ENCODE peak calls at places on chromosomes 6 and 20, in six cellular contexts. U, L, D, G, O and J are unnamed samples.

GRCh38 chr20:49851991-49852390 is 39.4 kb downstream of the SLC9A8 start:
- DNase-seq in U (peak; percentile 85), L (no peak), D (no peak), G (no peak), O (no peak), J (no peak)

GRCh38 chr20:57698191-57698866 is 11.5 kb downstream of the PMEPA1 start:
- DNase-seq in U (no peak), L (peak; percentile 94), D (peak; percentile 31), G (peak; percentile 94), O (no peak), J (no peak)

GRCh38 chr20:47358672-47359532 is 2.4 kb upstream of the ZMYND8 start:
- DNase-seq in U (peak; percentile 94), L (peak; percentile 49), D (no peak), G (peak; percentile 97), O (peak; percentile 18), J (no peak)

GRCh38 chr20:63407928-63408683 is 47.0 kb upstream of the CHRNA4 start:
- DNase-seq in U (no peak), L (no peak), D (no peak), G (no peak), O (no peak), J (no peak)

GRCh38 chr6:17945575-17945974 is 41.9 kb downstream of the KIF13A start:
- DNase-seq in U (no peak), L (no peak), D (no peak), G (no peak), O (no peak), J (no peak)

GRCh38 chr20:52191436-52192295 is at the start of gene ZFP64:
- DNase-seq in U (peak; percentile 81), L (peak; percentile 52), D (peak; percentile 36), G (peak; percentile 80), O (no peak), J (peak; percentile 75)

GRCh38 chr20:51695574-51696303 is 72.5 kb downstream of the ATP9A start:
- DNase-seq in U (no peak), L (no peak), D (no peak), G (peak; percentile 61), O (no peak), J (no peak)

GRCh38 chr6:156175971-156176421 is 601.2 kb upstream of the ARID1B start:
- DNase-seq in U (no peak), L (peak; percentile 38), D (no peak), G (no peak), O (no peak), J (no peak)

GRCh38 chr20:10640897-10641296 is 32.9 kb downstream of the JAG1 start:
- DNase-seq in U (no peak), L (no peak), D (no peak), G (no peak), O (no peak), J (no peak)

GRCh38 chr6:32816746-32817204 is at the start of gene HLA-DOB:
- DNase-seq in U (no peak), L (peak; percentile 40), D (no peak), G (peak; percentile 27), O (no peak), J (peak; percentile 32)

GRCh38 chr20:57738484-57738883 is 28.7 kb upstream of the PMEPA1 start:
- DNase-seq in U (no peak), L (no peak), D (no peak), G (no peak), O (no peak), J (no peak)

GRCh38 chr6:138677538-138677937 is 96.0 kb upstream of the CCDC28A start:
- DNase-seq in U (no peak), L (no peak), D (no peak), G (no peak), O (no peak), J (no peak)

GRCh38 chr6:17656092-17656491 is 50.6 kb downstream of the NUP153 start:
- DNase-seq in U (no peak), L (no peak), D (no peak), G (peak; percentile 37), O (no peak), J (no peak)

GRCh38 chr20:14799671-14800070 is 462.3 kb upstream of the FLRT3 start:
- DNase-seq in U (no peak), L (no peak), D (no peak), G (no peak), O (no peak), J (no peak)

GRCh38 chr6:72950114-72950860 is 275.0 kb downstream of the KHDC1L start:
- DNase-seq in U (no peak), L (peak; percentile 4), D (no peak), G (peak; percentile 78), O (no peak), J (no peak)

GRCh38 chr20:10433623-10434466 is at the start of gene MKKS:
- DNase-seq in U (peak; percentile 93), L (peak; percentile 80), D (peak; percentile 73), G (peak; percentile 95), O (peak; percentile 48), J (peak; percentile 88)

GRCh38 chr20:25233016-25233772 is 14.7 kb upstream of the PYGB start:
- DNase-seq in U (peak; percentile 92), L (no peak), D (no peak), G (peak; percentile 73), O (no peak), J (no peak)

GRCh38 chr6:96816182-96816888 is 20.9 kb downstream of the GPR63 start:
- DNase-seq in U (no peak), L (no peak), D (no peak), G (peak; percentile 58), O (no peak), J (no peak)

GRCh38 chr20:37382539-37383120 is 36.7 kb downstream of the SRC start:
- DNase-seq in U (no peak), L (no peak), D (no peak), G (no peak), O (no peak), J (no peak)

GRCh38 chr20:43941476-43942212 is 27.0 kb downstream of the TOX2 start:
- DNase-seq in U (no peak), L (no peak), D (no peak), G (peak; percentile 82), O (no peak), J (no peak)

GRCh38 chr6:51913265-51913664 is 174.1 kb downstream of the PKHD1 start:
- DNase-seq in U (no peak), L (no peak), D (no peak), G (no peak), O (no peak), J (no peak)

GRCh38 chr20:7113577-7114466 is 346.3 kb downstream of the BMP2 start:
- DNase-seq in U (no peak), L (no peak), D (no peak), G (peak; percentile 61), O (no peak), J (no peak)

GRCh38 chr20:10369723-10370090 is 64.3 kb downstream of the MKKS start:
- DNase-seq in U (no peak), L (no peak), D (no peak), G (peak; percentile 76), O (no peak), J (no peak)

GRCh38 chr6:53686541-53686940 is 21.0 kb upstream of the KLHL31 start:
- DNase-seq in U (no peak), L (no peak), D (no peak), G (no peak), O (no peak), J (no peak)

GRCh38 chr6:29951882-29952281 is 9.6 kb downstream of the HLA-A start:
- DNase-seq in U (no peak), L (no peak), D (no peak), G (no peak), O (no peak), J (no peak)
- H3K4me1 ChIP-seq in U (no peaks in the 10 kb centered on the region), L (peaks cover 32% of the 10 kb centered on the region), D (peaks cover 8% of the 10 kb centered on the region), G (no peaks in the 10 kb centered on the region), O (no peaks in the 10 kb centered on the region), J (peaks cover 23% of the 10 kb centered on the region)

GRCh38 chr6:82436740-82437139 is 73.1 kb downstream of the TPBG start:
- DNase-seq in U (no peak), L (no peak), D (no peak), G (no peak), O (no peak), J (no peak)

GRCh38 chr6:82441047-82441770 is 77.6 kb downstream of the TPBG start:
- DNase-seq in U (no peak), L (no peak), D (no peak), G (no peak), O (no peak), J (no peak)

GRCh38 chr6:82442320-82442719 is 78.7 kb downstream of the TPBG start:
- DNase-seq in U (no peak), L (no peak), D (no peak), G (no peak), O (no peak), J (no peak)
- H3K4me3 ChIP-seq in U (no peak overlapping the region), L (no peak overlapping the region), D (no peak overlapping the region), G (no peak overlapping the region), O (no peak overlapping the region), J (no peak overlapping the region)

GRCh38 chr6:143357152-143357551 is 93.3 kb downstream of the ADAT2 start:
- DNase-seq in U (no peak), L (no peak), D (no peak), G (no peak), O (no peak), J (no peak)
- H3K4me1 ChIP-seq in U (peaks cover 5% of the 10 kb centered on the region), L (no peaks in the 10 kb centered on the region), D (no peaks in the 10 kb centered on the region), G (no peaks in the 10 kb centered on the region), O (no peaks in the 10 kb centered on the region), J (no peaks in the 10 kb centered on the region)

DNA sequence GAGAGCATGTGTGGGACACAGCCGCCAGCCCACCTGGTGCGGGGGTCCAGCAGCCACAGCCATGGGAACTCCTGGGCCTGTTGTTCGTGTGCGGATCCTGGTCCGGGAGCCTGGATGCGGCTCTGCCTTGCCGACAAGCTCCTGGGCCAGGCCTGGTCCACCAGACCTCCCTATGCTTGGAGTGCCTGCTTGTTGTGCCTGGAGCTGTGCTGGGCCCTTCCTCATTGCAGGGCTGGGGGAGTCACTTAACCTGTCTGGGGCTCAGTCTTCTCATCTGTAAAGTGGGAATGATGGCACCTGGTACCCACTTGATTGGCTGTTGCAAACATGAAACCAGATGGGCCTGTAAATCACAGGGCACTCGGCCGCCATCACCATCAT is 2.6 kb upstream of the OSBPL2 start:
- DNase-seq in U (no peak), L (no peak), D (no peak), G (no peak), O (no peak), J (peak; percentile 15)
- H3K4me3 ChIP-seq in U (no peak overlapping the region), L (no peak overlapping the region), D (no peak overlapping the region), G (no peak overlapping the region), O (no peak overlapping the region), J (no peak overlapping the region)

DNA sequence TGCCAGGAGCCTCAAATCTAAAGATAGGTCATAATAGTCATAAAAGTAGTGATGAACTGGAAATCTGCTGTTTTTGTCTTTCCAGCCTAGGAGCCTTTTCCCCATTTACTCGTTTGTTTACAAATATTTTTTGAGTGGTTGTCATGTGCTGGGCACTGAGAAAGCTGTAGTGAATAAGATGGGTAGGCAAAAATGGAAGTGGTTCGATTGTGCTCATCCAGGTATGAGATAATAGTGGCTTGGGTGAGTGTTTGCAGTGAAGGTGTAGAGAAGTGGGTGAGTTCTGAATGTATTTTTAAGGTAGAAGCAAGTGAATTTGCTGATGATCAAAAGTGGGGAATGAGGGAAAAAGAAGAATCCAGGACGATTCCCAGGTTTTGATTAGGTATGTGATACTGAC is 53.0 kb downstream of the CARMIL1 start:
- DNase-seq in U (no peak), L (no peak), D (no peak), G (no peak), O (no peak), J (no peak)
- H3K4me1 ChIP-seq in U (peaks cover 18% of the 10 kb centered on the region), L (no peaks in the 10 kb centered on the region), D (no peaks in the 10 kb centered on the region), G (peaks cover 36% of the 10 kb centered on the region), O (peaks cover 3% of the 10 kb centered on the region), J (peaks cover 9% of the 10 kb centered on the region)

GRCh38 chr6:155142163-155142901 is 121.5 kb upstream of the CLDN20 start:
- DNase-seq in U (no peak), L (no peak), D (no peak), G (peak; percentile 29), O (no peak), J (no peak)
- H3K4me3 ChIP-seq in U (peak overlapping the region; percentile 38), L (no peak overlapping the region), D (peak overlapping the region; percentile 45), G (no peak overlapping the region), O (no peak overlapping the region), J (no peak overlapping the region)